ENCODE peak calls at places on chromosome 17, in six cellular contexts. D, C, L, F, B and M are unnamed samples.

GRCh38 chr17:81489986-81490598 is 22.5 kb downstream of the ACTG1 start:
- DNase-seq in D (no peak), C (no peak), L (no peak), F (no peak), B (no peak), M (no peak)

GRCh38 chr17:59641799-59642484 is 22.2 kb downstream of the CLTC start:
- DNase-seq in D (no peak), C (no peak), L (no peak), F (no peak), B (peak), M (peak)

GRCh38 chr17:74603746-74604145 is 11.7 kb upstream of the CD300LD start:
- DNase-seq in D (no peak), C (no peak), L (no peak), F (no peak), B (peak), M (no peak)

GRCh38 chr17:53472586-53472985 is 350.1 kb upstream of the KIF2B start:
- DNase-seq in D (no peak), C (no peak), L (no peak), F (no peak), B (no peak), M (no peak)

GRCh38 chr17:50169121-50169764 is 3.4 kb downstream of the SGCA start:
- DNase-seq in D (no peak), C (no peak), L (peak), F (peak), B (peak), M (no peak)

GRCh38 chr17:75289832-75290337 is 652 bp upstream of the SLC25A19 start:
- DNase-seq in D (peak), C (no peak), L (peak), F (peak), B (peak), M (peak)

GRCh38 chr17:16439867-16440351 is 24.5 kb downstream of the TRPV2 start:
- DNase-seq in D (no peak), C (no peak), L (no peak), F (no peak), B (peak), M (no peak)

GRCh38 chr17:60147553-60148241 is 2.1 kb upstream of the CA4 start:
- DNase-seq in D (no peak), C (no peak), L (no peak), F (no peak), B (no peak), M (no peak)

GRCh38 chr17:77842148-77842905 is 116.2 kb upstream of the TNRC6C start:
- DNase-seq in D (no peak), C (no peak), L (no peak), F (no peak), B (no peak), M (no peak)

GRCh38 chr17:39212841-39213480 is 12.8 kb downstream of the STAC2 start:
- DNase-seq in D (peak), C (no peak), L (no peak), F (no peak), B (no peak), M (no peak)

GRCh38 chr17:9239260-9239820 is 218.0 kb downstream of the NTN1 start:
- DNase-seq in D (no peak), C (no peak), L (no peak), F (no peak), B (no peak), M (no peak)

GRCh38 chr17:74601944-74602572 is 10.0 kb upstream of the CD300LD start:
- DNase-seq in D (no peak), C (no peak), L (peak), F (peak), B (peak), M (no peak)

GRCh38 chr17:73156887-73157870 is 7.6 kb upstream of the SSTR2 start:
- DNase-seq in D (no peak), C (no peak), L (no peak), F (no peak), B (no peak), M (no peak)

GRCh38 chr17:46772879-46773620 is 45.4 kb downstream of the WNT3 start:
- DNase-seq in D (no peak), C (no peak), L (no peak), F (no peak), B (peak), M (no peak)

GRCh38 chr17:8164815-8165131 is 2.0 kb upstream of the VAMP2 start:
- DNase-seq in D (no peak), C (no peak), L (no peak), F (no peak), B (no peak), M (no peak)

GRCh38 chr17:3535253-3535995 is 22.2 kb downstream of the TRPV3 start:
- DNase-seq in D (no peak), C (no peak), L (peak), F (peak), B (peak), M (no peak)

GRCh38 chr17:4001048-4001590 is 36.9 kb upstream of the ATP2A3 start:
- DNase-seq in D (no peak), C (no peak), L (no peak), F (no peak), B (no peak), M (no peak)

GRCh38 chr17:77617516-77617915 is 341.0 kb upstream of the TNRC6C start:
- DNase-seq in D (no peak), C (no peak), L (no peak), F (no peak), B (no peak), M (no peak)

GRCh38 chr17:5364156-5364555 is 55.3 kb downstream of the NUP88 start:
- DNase-seq in D (no peak), C (peak), L (peak), F (no peak), B (no peak), M (no peak)

GRCh38 chr17:36048061-36048460 is 16.0 kb upstream of the CCL18 start:
- DNase-seq in D (no peak), C (no peak), L (no peak), F (no peak), B (no peak), M (no peak)

GRCh38 chr17:69213059-69213813 is 15.4 kb downstream of the ABCA10 start:
- DNase-seq in D (no peak), C (no peak), L (no peak), F (no peak), B (peak), M (no peak)

GRCh38 chr17:32357615-32358014 is 7.7 kb downstream of the ZNF207 start:
- DNase-seq in D (no peak), C (no peak), L (no peak), F (no peak), B (no peak), M (no peak)

GRCh38 chr17:39144414-39144813 is 7.0 kb downstream of the PLXDC1 start:
- DNase-seq in D (peak), C (peak), L (peak), F (peak), B (no peak), M (no peak)

GRCh38 chr17:82056729-82057621 is 5.3 kb downstream of the GPS1 start:
- DNase-seq in D (no peak), C (no peak), L (no peak), F (peak), B (no peak), M (no peak)

GRCh38 chr17:32813021-32813420 is 63.9 kb downstream of the MYO1D start:
- DNase-seq in D (no peak), C (no peak), L (no peak), F (no peak), B (no peak), M (no peak)

GRCh38 chr17:71828182-71828596 is 292.6 kb upstream of the SOX9 start:
- DNase-seq in D (no peak), C (no peak), L (peak), F (no peak), B (no peak), M (no peak)

GRCh38 chr17:9022553-9023388 is 1.5 kb downstream of the NTN1 start:
- DNase-seq in D (no peak), C (no peak), L (no peak), F (no peak), B (no peak), M (no peak)

GRCh38 chr17:68821860-68822693 is 133.1 kb downstream of the ABCA8 start:
- DNase-seq in D (no peak), C (peak), L (peak), F (peak), B (no peak), M (no peak)

GRCh38 chr17:8488931-8489330 is 53.2 kb downstream of the NDEL1 start:
- DNase-seq in D (no peak), C (peak), L (peak), F (peak), B (no peak), M (no peak)

GRCh38 chr17:32503251-32504165 is 16.7 kb downstream of the CDK5R1 start:
- DNase-seq in D (no peak), C (no peak), L (no peak), F (no peak), B (peak), M (peak)

GRCh38 chr17:77489898-77490265 is 349.1 kb downstream of the SEC14L1 start:
- DNase-seq in D (peak), C (no peak), L (no peak), F (peak), B (no peak), M (no peak)

GRCh38 chr17:51475650-51476221 is 215.4 kb downstream of the UTP18 start:
- DNase-seq in D (no peak), C (no peak), L (no peak), F (no peak), B (no peak), M (no peak)

DNA sequence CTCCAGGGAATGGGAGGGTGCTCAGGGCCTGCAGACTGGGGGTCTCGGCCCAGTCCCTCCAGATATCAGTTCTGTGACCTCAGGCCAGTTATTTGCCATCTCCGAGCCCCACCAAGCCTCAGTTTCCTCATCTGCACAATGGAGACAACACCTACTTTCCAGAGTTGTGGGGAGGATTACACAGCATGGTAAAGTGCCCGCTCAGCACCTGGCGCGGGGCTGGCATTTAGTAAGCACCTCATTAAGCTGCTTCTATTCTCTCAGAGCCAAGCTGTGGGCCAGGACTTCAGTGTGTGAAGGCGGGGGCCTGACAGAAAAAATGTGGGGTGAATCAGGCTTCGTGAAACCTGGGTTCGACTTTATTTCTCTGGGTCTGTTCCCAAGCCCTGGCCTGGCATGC is 5.2 kb downstream of the FAM83G start:
- DNase-seq in D (no peak), C (no peak), L (no peak), F (no peak), B (no peak), M (no peak)
- H3K4me3 ChIP-seq in D (no peak), C (no peak), L (no peak), F (no peak), B (no peak), M (no peak)

DNA sequence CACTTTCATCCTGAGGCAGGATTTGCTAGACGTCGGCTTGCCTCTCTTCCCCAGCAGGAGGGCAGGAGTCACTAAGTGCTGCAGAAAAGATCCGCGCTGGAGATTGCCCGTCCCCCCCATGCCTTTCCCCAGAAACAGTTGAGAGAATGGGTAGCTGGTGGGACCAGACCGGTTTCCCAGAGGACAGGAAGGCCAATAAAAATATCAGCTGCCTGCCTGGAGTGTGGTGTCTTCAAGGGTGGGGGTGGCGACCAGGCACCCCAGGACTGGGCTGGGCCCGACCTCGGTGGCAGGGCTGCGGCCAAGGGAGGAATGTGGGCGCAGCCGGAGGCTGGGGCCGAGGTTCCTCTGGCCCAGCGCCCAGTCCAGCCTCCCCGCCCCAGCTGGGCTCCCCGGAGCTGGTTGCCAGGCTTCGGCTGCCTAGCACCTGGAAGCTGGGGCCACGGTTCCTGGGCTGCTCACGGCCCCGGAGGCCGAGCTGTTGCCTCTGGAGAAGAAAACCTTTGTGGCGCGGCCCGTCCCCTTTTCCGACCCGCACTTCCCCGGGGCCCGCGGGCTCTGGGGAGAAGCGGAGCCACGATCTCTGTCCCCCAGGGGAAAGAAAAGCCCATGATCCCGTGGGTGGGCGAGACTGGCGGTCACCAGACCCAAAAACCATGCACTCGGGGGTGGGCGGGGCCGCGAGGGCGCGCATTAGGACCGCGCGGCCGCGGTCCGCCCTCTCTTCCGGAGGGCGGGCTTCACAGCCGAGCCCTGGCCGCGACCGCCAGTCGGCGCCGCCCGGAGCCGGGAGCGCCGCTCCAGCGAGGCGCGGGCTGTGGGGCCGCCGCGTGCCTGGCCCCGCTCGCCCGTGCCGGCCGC is at the start of gene TRAF4:
- DNase-seq in D (peak), C (no peak), L (peak), F (peak), B (peak), M (no peak)
- TF ChIP-seq CTCF in D (peak), C (peak), L (peak), F (no peak), B (no peak), M (peak)

GRCh38 chr17:44757918-44758413 is 822 bp upstream of the ADAM11 start:
- DNase-seq in D (no peak), C (no peak), L (no peak), F (no peak), B (no peak), M (no peak)

GRCh38 chr17:44758414-44759095 is at the start of gene ADAM11:
- DNase-seq in D (no peak), C (no peak), L (no peak), F (no peak), B (no peak), M (no peak)

GRCh38 chr17:44760474-44761308 is 1.9 kb downstream of the ADAM11 start:
- DNase-seq in D (no peak), C (no peak), L (no peak), F (no peak), B (no peak), M (no peak)

GRCh38 chr17:44759916-44760243 is 1.1 kb downstream of the ADAM11 start:
- DNase-seq in D (no peak), C (no peak), L (no peak), F (no peak), B (no peak), M (no peak)

DNA sequence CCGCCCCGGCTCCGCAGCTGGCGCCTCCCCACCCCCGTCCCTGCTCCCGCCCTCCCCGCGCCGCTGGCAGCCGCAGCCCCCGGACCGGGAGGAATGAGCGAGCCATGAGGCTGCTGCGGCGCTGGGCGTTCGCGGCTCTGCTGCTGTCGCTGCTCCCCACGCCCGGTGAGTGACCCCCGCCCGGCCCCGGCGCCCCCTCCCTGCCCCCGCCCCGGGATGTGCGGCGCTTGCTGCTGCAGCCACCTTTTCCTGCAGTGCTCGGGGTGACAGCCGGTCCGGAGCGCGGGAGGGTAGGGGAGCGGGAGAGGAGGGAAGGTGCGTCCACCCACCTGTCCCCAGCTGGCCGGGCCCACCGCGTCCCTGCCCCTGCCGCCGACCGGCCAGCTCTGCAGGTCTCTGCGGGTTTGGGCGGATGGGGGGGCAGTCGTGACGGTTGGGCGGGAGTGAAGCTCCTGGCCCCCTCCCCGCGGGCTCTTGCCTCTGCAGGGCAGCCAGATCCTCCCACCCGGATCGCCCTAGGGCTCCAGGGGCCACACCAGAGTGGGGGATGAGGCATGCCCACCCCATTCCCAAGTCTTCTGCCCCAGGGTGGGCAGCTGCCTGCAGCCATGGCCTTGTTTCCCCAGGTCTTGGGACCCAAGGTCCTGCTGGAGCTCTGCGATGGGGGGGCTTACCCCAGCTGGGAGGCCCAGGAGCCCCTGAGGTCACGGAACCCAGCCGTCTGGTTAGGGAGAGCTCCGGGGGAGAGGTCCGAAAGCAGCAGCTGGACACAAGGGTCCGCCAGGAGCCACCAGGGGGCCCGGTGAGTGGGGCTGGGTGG is 518 bp downstream of the ADAM11 start:
- DNase-seq in D (no peak), C (no peak), L (no peak), F (no peak), B (no peak), M (no peak)
- H3K4me3 ChIP-seq in D (peak), C (peak), L (peak), F (no peak), B (no peak), M (no peak)

GRCh38 chr17:79127534-79128135 is 53.0 kb downstream of the ENGASE start:
- DNase-seq in D (no peak), C (no peak), L (no peak), F (no peak), B (no peak), M (no peak)
- TF ChIP-seq CTCF in D (no peak), C (no peak), L (no peak), F (no peak), B (no peak), M (no peak)

DNA sequence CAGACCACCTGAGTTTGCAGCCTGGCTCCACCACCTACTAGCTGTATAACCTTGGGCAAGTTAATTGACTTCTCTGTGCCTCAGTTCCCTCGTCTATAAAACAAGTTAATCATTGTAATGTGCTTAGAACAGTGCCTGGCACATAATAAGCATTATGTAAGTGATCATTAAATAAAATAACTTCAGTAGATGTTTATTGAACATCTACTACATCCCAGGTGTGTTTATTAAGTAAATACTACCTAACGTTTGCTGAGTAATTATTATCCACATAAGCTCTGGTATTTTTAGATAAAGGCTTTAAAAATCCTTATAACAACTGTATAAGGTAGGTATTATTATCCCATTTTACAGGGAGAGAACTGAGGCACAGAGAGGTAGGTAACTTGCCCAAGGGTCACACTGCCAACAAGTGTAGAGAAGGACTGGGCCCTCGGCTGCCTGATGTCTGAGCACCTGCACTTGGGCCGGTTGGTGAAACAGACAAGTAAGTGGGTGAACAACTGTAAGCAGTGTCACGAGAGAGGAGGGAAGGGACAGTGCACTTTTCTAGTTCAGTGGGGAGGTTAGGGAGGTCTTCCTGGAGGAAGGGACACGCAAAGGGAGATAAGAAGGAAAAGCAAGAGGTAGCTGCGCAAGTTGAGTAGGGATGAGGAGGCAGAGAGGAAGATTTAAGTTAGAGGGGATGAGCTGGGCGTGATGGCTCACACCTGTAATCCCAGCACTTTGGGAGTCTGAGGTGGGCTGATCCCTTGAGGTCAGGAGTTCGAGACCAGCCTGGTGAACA is 4.6 kb downstream of the TNS4 start:
- DNase-seq in D (no peak), C (no peak), L (no peak), F (no peak), B (no peak), M (no peak)
- H3K4me3 ChIP-seq in D (no peak), C (no peak), L (no peak), F (no peak), B (no peak), M (no peak)

DNA sequence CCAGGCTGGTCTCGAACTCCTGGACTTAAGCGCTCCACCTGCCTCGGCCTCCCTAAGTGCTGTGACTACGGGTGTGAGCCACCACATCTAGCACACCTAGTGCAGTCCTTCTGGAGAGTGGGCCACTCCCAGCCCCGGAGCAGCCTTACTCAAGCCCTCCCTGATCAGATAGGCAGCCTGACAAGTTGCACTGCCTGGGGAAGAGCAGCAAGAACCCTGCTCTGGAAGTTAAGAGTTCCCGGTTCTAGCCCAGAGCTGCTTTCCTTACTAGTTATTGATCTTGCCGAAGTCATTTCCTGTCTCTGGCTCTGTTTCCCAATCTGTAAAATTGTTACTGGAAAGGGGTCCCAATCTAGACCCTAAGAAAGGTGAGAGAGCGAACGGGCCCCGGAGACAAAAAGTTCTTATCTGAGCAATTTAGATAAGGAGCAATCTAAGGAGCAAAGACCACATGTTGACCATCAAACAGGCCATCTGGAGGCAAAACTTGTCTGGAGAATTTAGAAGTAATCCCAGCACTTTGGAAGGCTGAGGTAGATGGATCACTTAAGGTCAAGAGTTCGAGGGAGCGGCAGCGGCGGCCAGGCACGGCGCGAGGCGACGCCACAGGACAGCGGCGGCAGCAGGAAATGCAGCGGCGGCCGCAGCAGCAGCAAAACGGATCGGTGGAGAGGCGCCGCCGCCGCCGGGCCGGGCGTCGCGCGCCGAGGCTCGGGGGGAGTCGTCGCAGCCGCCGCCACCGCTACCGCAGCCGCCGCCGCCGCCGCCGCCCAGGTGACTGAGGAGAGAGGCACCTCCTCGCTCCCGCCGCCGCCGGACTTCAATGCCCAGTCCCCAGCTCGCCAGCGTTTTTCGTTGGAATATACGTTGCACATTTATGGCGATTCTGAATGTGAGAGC is 4.3 kb upstream of the NAGLU start:
- DNase-seq in D (no peak), C (no peak), L (no peak), F (peak), B (peak), M (no peak)
- TF ChIP-seq CTCF in D (peak), C (peak), L (peak), F (no peak), B (no peak), M (peak)